ENCODE peak calls at places on chromosomes 12 and 14, in nine cellular contexts. One of them, this sample, is unnamed.

GRCh38 chr12:66060361-66060907 is 70.1 kb downstream of the LLPH start:
- ATAC-seq in natural killer cell: no peak
- ATAC-seq in psoas muscle: no peak
- ATAC-seq in naive thymus-derived CD8-positive, alpha-beta T cell: no peak
- ATAC-seq in RWPE2: no peak
- ATAC-seq in gastrocnemius medialis: no peak
- ATAC-seq in activated CD8-positive, alpha-beta memory T cell treated with anti-CD3 and anti-CD28 coated beads, Interleukin-2, amount 10 ng/mL, durations not matched to agents 7 days and 5 days: no peak
- ATAC-seq in naive B cell: no peak
- ATAC-seq in naive thymus-derived CD4-positive, alpha-beta T cell: no peak
- ATAC-seq in this sample: no peak

GRCh38 chr12:103687262-103687661 is 100.2 kb downstream of the STAB2 start:
- ATAC-seq in natural killer cell: no peak
- ATAC-seq in psoas muscle: no peak
- ATAC-seq in naive thymus-derived CD8-positive, alpha-beta T cell: no peak
- ATAC-seq in RWPE2: no peak
- ATAC-seq in gastrocnemius medialis: no peak
- ATAC-seq in activated CD8-positive, alpha-beta memory T cell treated with anti-CD3 and anti-CD28 coated beads, Interleukin-2, amount 10 ng/mL, durations not matched to agents 7 days and 5 days: no peak
- ATAC-seq in naive B cell: no peak
- ATAC-seq in naive thymus-derived CD4-positive, alpha-beta T cell: no peak
- ATAC-seq in this sample: no peak

GRCh38 chr12:124481257-124481750 is 86.1 kb downstream of the NCOR2 start:
- ATAC-seq in natural killer cell: no peak
- ATAC-seq in psoas muscle: no peak
- ATAC-seq in naive thymus-derived CD8-positive, alpha-beta T cell: no peak
- ATAC-seq in RWPE2: peak; percentile 10
- ATAC-seq in gastrocnemius medialis: no peak
- ATAC-seq in activated CD8-positive, alpha-beta memory T cell treated with anti-CD3 and anti-CD28 coated beads, Interleukin-2, amount 10 ng/mL, durations not matched to agents 7 days and 5 days: no peak
- ATAC-seq in naive B cell: no peak
- ATAC-seq in naive thymus-derived CD4-positive, alpha-beta T cell: no peak
- ATAC-seq in this sample: no peak

GRCh38 chr12:116278259-116278595 is 734 bp upstream of the MED13L start:
- ATAC-seq in natural killer cell: no peak
- ATAC-seq in psoas muscle: peak; percentile 6
- ATAC-seq in naive thymus-derived CD8-positive, alpha-beta T cell: no peak
- ATAC-seq in RWPE2: no peak
- ATAC-seq in gastrocnemius medialis: no peak
- ATAC-seq in activated CD8-positive, alpha-beta memory T cell treated with anti-CD3 and anti-CD28 coated beads, Interleukin-2, amount 10 ng/mL, durations not matched to agents 7 days and 5 days: no peak
- ATAC-seq in naive B cell: no peak
- ATAC-seq in naive thymus-derived CD4-positive, alpha-beta T cell: no peak
- ATAC-seq in this sample: peak; percentile 1

GRCh38 chr14:71348394-71348793 is 441.1 kb downstream of the PCNX1 start:
- ATAC-seq in natural killer cell: no peak
- ATAC-seq in psoas muscle: no peak
- ATAC-seq in naive thymus-derived CD8-positive, alpha-beta T cell: no peak
- ATAC-seq in RWPE2: no peak
- ATAC-seq in gastrocnemius medialis: no peak
- ATAC-seq in activated CD8-positive, alpha-beta memory T cell treated with anti-CD3 and anti-CD28 coated beads, Interleukin-2, amount 10 ng/mL, durations not matched to agents 7 days and 5 days: no peak
- ATAC-seq in naive B cell: peak; percentile 42
- ATAC-seq in naive thymus-derived CD4-positive, alpha-beta T cell: no peak
- ATAC-seq in this sample: no peak

GRCh38 chr12:90854136-90854689 is 100.8 kb downstream of the CCER1 start:
- ATAC-seq in natural killer cell: no peak
- ATAC-seq in psoas muscle: no peak
- ATAC-seq in naive thymus-derived CD8-positive, alpha-beta T cell: no peak
- ATAC-seq in RWPE2: peak; percentile 57
- ATAC-seq in gastrocnemius medialis: no peak
- ATAC-seq in activated CD8-positive, alpha-beta memory T cell treated with anti-CD3 and anti-CD28 coated beads, Interleukin-2, amount 10 ng/mL, durations not matched to agents 7 days and 5 days: no peak
- ATAC-seq in naive B cell: no peak
- ATAC-seq in naive thymus-derived CD4-positive, alpha-beta T cell: no peak
- ATAC-seq in this sample: peak; percentile 78

GRCh38 chr12:48800457-48800856 is 11.6 kb upstream of the ADCY6 start:
- ATAC-seq in natural killer cell: no peak
- ATAC-seq in psoas muscle: no peak
- ATAC-seq in naive thymus-derived CD8-positive, alpha-beta T cell: no peak
- ATAC-seq in RWPE2: no peak
- ATAC-seq in gastrocnemius medialis: no peak
- ATAC-seq in activated CD8-positive, alpha-beta memory T cell treated with anti-CD3 and anti-CD28 coated beads, Interleukin-2, amount 10 ng/mL, durations not matched to agents 7 days and 5 days: no peak
- ATAC-seq in naive B cell: no peak
- ATAC-seq in naive thymus-derived CD4-positive, alpha-beta T cell: no peak
- ATAC-seq in this sample: no peak

GRCh38 chr14:20477211-20477876 is 8.1 kb downstream of the PNP start:
- ATAC-seq in natural killer cell: peak; percentile 69
- ATAC-seq in psoas muscle: no peak
- ATAC-seq in naive thymus-derived CD8-positive, alpha-beta T cell: peak; percentile 76
- ATAC-seq in RWPE2: no peak
- ATAC-seq in gastrocnemius medialis: no peak
- ATAC-seq in activated CD8-positive, alpha-beta memory T cell treated with anti-CD3 and anti-CD28 coated beads, Interleukin-2, amount 10 ng/mL, durations not matched to agents 7 days and 5 days: peak; percentile 45
- ATAC-seq in naive B cell: peak; percentile 93
- ATAC-seq in naive thymus-derived CD4-positive, alpha-beta T cell: peak; percentile 69
- ATAC-seq in this sample: no peak

GRCh38 chr12:124168016-124168415 is 126.9 kb upstream of the RFLNA start:
- ATAC-seq in natural killer cell: no peak
- ATAC-seq in psoas muscle: no peak
- ATAC-seq in naive thymus-derived CD8-positive, alpha-beta T cell: no peak
- ATAC-seq in RWPE2: no peak
- ATAC-seq in gastrocnemius medialis: no peak
- ATAC-seq in activated CD8-positive, alpha-beta memory T cell treated with anti-CD3 and anti-CD28 coated beads, Interleukin-2, amount 10 ng/mL, durations not matched to agents 7 days and 5 days: no peak
- ATAC-seq in naive B cell: no peak
- ATAC-seq in naive thymus-derived CD4-positive, alpha-beta T cell: no peak
- ATAC-seq in this sample: no peak

GRCh38 chr14:50087350-50088116 is 28.8 kb downstream of the VCPKMT start:
- ATAC-seq in natural killer cell: no peak
- ATAC-seq in psoas muscle: no peak
- ATAC-seq in naive thymus-derived CD8-positive, alpha-beta T cell: peak; percentile 10
- ATAC-seq in RWPE2: no peak
- ATAC-seq in gastrocnemius medialis: no peak
- ATAC-seq in activated CD8-positive, alpha-beta memory T cell treated with anti-CD3 and anti-CD28 coated beads, Interleukin-2, amount 10 ng/mL, durations not matched to agents 7 days and 5 days: peak; percentile 3
- ATAC-seq in naive B cell: no peak
- ATAC-seq in naive thymus-derived CD4-positive, alpha-beta T cell: no peak
- ATAC-seq in this sample: no peak

GRCh38 chr14:90632868-90633267 is 183.4 kb downstream of the TTC7B start:
- ATAC-seq in natural killer cell: no peak
- ATAC-seq in psoas muscle: no peak
- ATAC-seq in naive thymus-derived CD8-positive, alpha-beta T cell: no peak
- ATAC-seq in RWPE2: no peak
- ATAC-seq in gastrocnemius medialis: no peak
- ATAC-seq in activated CD8-positive, alpha-beta memory T cell treated with anti-CD3 and anti-CD28 coated beads, Interleukin-2, amount 10 ng/mL, durations not matched to agents 7 days and 5 days: no peak
- ATAC-seq in naive B cell: no peak
- ATAC-seq in naive thymus-derived CD4-positive, alpha-beta T cell: no peak
- ATAC-seq in this sample: no peak

GRCh38 chr12:18888062-18888461 is 150.1 kb downstream of the CAPZA3 start:
- ATAC-seq in natural killer cell: no peak
- ATAC-seq in psoas muscle: no peak
- ATAC-seq in naive thymus-derived CD8-positive, alpha-beta T cell: no peak
- ATAC-seq in RWPE2: no peak
- ATAC-seq in gastrocnemius medialis: no peak
- ATAC-seq in activated CD8-positive, alpha-beta memory T cell treated with anti-CD3 and anti-CD28 coated beads, Interleukin-2, amount 10 ng/mL, durations not matched to agents 7 days and 5 days: no peak
- ATAC-seq in naive B cell: no peak
- ATAC-seq in naive thymus-derived CD4-positive, alpha-beta T cell: no peak
- ATAC-seq in this sample: no peak

GRCh38 chr12:92654929-92655328 is 47.9 kb upstream of the PLEKHG7 start:
- ATAC-seq in natural killer cell: no peak
- ATAC-seq in psoas muscle: peak; percentile 57
- ATAC-seq in naive thymus-derived CD8-positive, alpha-beta T cell: no peak
- ATAC-seq in RWPE2: no peak
- ATAC-seq in gastrocnemius medialis: no peak
- ATAC-seq in activated CD8-positive, alpha-beta memory T cell treated with anti-CD3 and anti-CD28 coated beads, Interleukin-2, amount 10 ng/mL, durations not matched to agents 7 days and 5 days: no peak
- ATAC-seq in naive B cell: no peak
- ATAC-seq in naive thymus-derived CD4-positive, alpha-beta T cell: no peak
- ATAC-seq in this sample: no peak

GRCh38 chr12:48070731-48071130 is 35.1 kb downstream of the SENP1 start:
- ATAC-seq in natural killer cell: no peak
- ATAC-seq in psoas muscle: no peak
- ATAC-seq in naive thymus-derived CD8-positive, alpha-beta T cell: no peak
- ATAC-seq in RWPE2: no peak
- ATAC-seq in gastrocnemius medialis: no peak
- ATAC-seq in activated CD8-positive, alpha-beta memory T cell treated with anti-CD3 and anti-CD28 coated beads, Interleukin-2, amount 10 ng/mL, durations not matched to agents 7 days and 5 days: no peak
- ATAC-seq in naive B cell: no peak
- ATAC-seq in naive thymus-derived CD4-positive, alpha-beta T cell: no peak
- ATAC-seq in this sample: no peak

GRCh38 chr12:89971880-89972279 is 263.2 kb upstream of the ATP2B1 start:
- ATAC-seq in natural killer cell: no peak
- ATAC-seq in psoas muscle: no peak
- ATAC-seq in naive thymus-derived CD8-positive, alpha-beta T cell: no peak
- ATAC-seq in RWPE2: no peak
- ATAC-seq in gastrocnemius medialis: no peak
- ATAC-seq in activated CD8-positive, alpha-beta memory T cell treated with anti-CD3 and anti-CD28 coated beads, Interleukin-2, amount 10 ng/mL, durations not matched to agents 7 days and 5 days: no peak
- ATAC-seq in naive B cell: no peak
- ATAC-seq in naive thymus-derived CD4-positive, alpha-beta T cell: no peak
- ATAC-seq in this sample: peak; percentile 42

GRCh38 chr12:52969828-52970569 is 21.1 kb downstream of the KRT18 start:
- ATAC-seq in natural killer cell: no peak
- ATAC-seq in psoas muscle: no peak
- ATAC-seq in naive thymus-derived CD8-positive, alpha-beta T cell: no peak
- ATAC-seq in RWPE2: no peak
- ATAC-seq in gastrocnemius medialis: no peak
- ATAC-seq in activated CD8-positive, alpha-beta memory T cell treated with anti-CD3 and anti-CD28 coated beads, Interleukin-2, amount 10 ng/mL, durations not matched to agents 7 days and 5 days: no peak
- ATAC-seq in naive B cell: no peak
- ATAC-seq in naive thymus-derived CD4-positive, alpha-beta T cell: no peak
- ATAC-seq in this sample: no peak

GRCh38 chr12:93813181-93813580 is 136.0 kb downstream of the CRADD start:
- ATAC-seq in natural killer cell: no peak
- ATAC-seq in psoas muscle: no peak
- ATAC-seq in naive thymus-derived CD8-positive, alpha-beta T cell: no peak
- ATAC-seq in RWPE2: no peak
- ATAC-seq in gastrocnemius medialis: no peak
- ATAC-seq in activated CD8-positive, alpha-beta memory T cell treated with anti-CD3 and anti-CD28 coated beads, Interleukin-2, amount 10 ng/mL, durations not matched to agents 7 days and 5 days: no peak
- ATAC-seq in naive B cell: no peak
- ATAC-seq in naive thymus-derived CD4-positive, alpha-beta T cell: no peak
- ATAC-seq in this sample: no peak

GRCh38 chr14:28751467-28752058 is 15.0 kb upstream of the FOXG1 start:
- ATAC-seq in natural killer cell: no peak
- ATAC-seq in psoas muscle: peak; percentile 72
- ATAC-seq in naive thymus-derived CD8-positive, alpha-beta T cell: no peak
- ATAC-seq in RWPE2: peak; percentile 88
- ATAC-seq in gastrocnemius medialis: no peak
- ATAC-seq in activated CD8-positive, alpha-beta memory T cell treated with anti-CD3 and anti-CD28 coated beads, Interleukin-2, amount 10 ng/mL, durations not matched to agents 7 days and 5 days: no peak
- ATAC-seq in naive B cell: no peak
- ATAC-seq in naive thymus-derived CD4-positive, alpha-beta T cell: no peak
- ATAC-seq in this sample: peak; percentile 59

GRCh38 chr14:102462391-102462790 is 47.2 kb downstream of the ANKRD9 start:
- ATAC-seq in natural killer cell: no peak
- ATAC-seq in psoas muscle: peak; percentile 79
- ATAC-seq in naive thymus-derived CD8-positive, alpha-beta T cell: no peak
- ATAC-seq in RWPE2: no peak
- ATAC-seq in gastrocnemius medialis: peak; percentile 89
- ATAC-seq in activated CD8-positive, alpha-beta memory T cell treated with anti-CD3 and anti-CD28 coated beads, Interleukin-2, amount 10 ng/mL, durations not matched to agents 7 days and 5 days: no peak
- ATAC-seq in naive B cell: no peak
- ATAC-seq in naive thymus-derived CD4-positive, alpha-beta T cell: no peak
- ATAC-seq in this sample: no peak

GRCh38 chr14:42138406-42138805 is 531.7 kb downstream of the LRFN5 start:
- ATAC-seq in natural killer cell: no peak
- ATAC-seq in psoas muscle: no peak
- ATAC-seq in naive thymus-derived CD8-positive, alpha-beta T cell: no peak
- ATAC-seq in RWPE2: no peak
- ATAC-seq in gastrocnemius medialis: no peak
- ATAC-seq in activated CD8-positive, alpha-beta memory T cell treated with anti-CD3 and anti-CD28 coated beads, Interleukin-2, amount 10 ng/mL, durations not matched to agents 7 days and 5 days: no peak
- ATAC-seq in naive B cell: no peak
- ATAC-seq in naive thymus-derived CD4-positive, alpha-beta T cell: no peak
- ATAC-seq in this sample: no peak

GRCh38 chr12:70559390-70559789 is 77.8 kb downstream of the PTPRB start:
- ATAC-seq in natural killer cell: no peak
- ATAC-seq in psoas muscle: no peak
- ATAC-seq in naive thymus-derived CD8-positive, alpha-beta T cell: no peak
- ATAC-seq in RWPE2: no peak
- ATAC-seq in gastrocnemius medialis: no peak
- ATAC-seq in activated CD8-positive, alpha-beta memory T cell treated with anti-CD3 and anti-CD28 coated beads, Interleukin-2, amount 10 ng/mL, durations not matched to agents 7 days and 5 days: no peak
- ATAC-seq in naive B cell: no peak
- ATAC-seq in naive thymus-derived CD4-positive, alpha-beta T cell: no peak
- ATAC-seq in this sample: no peak

GRCh38 chr14:68580096-68580640 is 212.7 kb downstream of the ZFP36L1 start:
- ATAC-seq in natural killer cell: no peak
- ATAC-seq in psoas muscle: no peak
- ATAC-seq in naive thymus-derived CD8-positive, alpha-beta T cell: no peak
- ATAC-seq in RWPE2: no peak
- ATAC-seq in gastrocnemius medialis: no peak
- ATAC-seq in activated CD8-positive, alpha-beta memory T cell treated with anti-CD3 and anti-CD28 coated beads, Interleukin-2, amount 10 ng/mL, durations not matched to agents 7 days and 5 days: no peak
- ATAC-seq in naive B cell: no peak
- ATAC-seq in naive thymus-derived CD4-positive, alpha-beta T cell: peak; percentile 55
- ATAC-seq in this sample: peak; percentile 7

GRCh38 chr12:16369156-16369555 is 21.7 kb downstream of the MGST1 start:
- ATAC-seq in natural killer cell: no peak
- ATAC-seq in psoas muscle: no peak
- ATAC-seq in naive thymus-derived CD8-positive, alpha-beta T cell: no peak
- ATAC-seq in RWPE2: no peak
- ATAC-seq in gastrocnemius medialis: no peak
- ATAC-seq in activated CD8-positive, alpha-beta memory T cell treated with anti-CD3 and anti-CD28 coated beads, Interleukin-2, amount 10 ng/mL, durations not matched to agents 7 days and 5 days: no peak
- ATAC-seq in naive B cell: no peak
- ATAC-seq in naive thymus-derived CD4-positive, alpha-beta T cell: no peak
- ATAC-seq in this sample: peak; percentile 55

GRCh38 chr14:53663709-53664108 is 292.9 kb downstream of the BMP4 start:
- ATAC-seq in natural killer cell: no peak
- ATAC-seq in psoas muscle: no peak
- ATAC-seq in naive thymus-derived CD8-positive, alpha-beta T cell: no peak
- ATAC-seq in RWPE2: no peak
- ATAC-seq in gastrocnemius medialis: no peak
- ATAC-seq in activated CD8-positive, alpha-beta memory T cell treated with anti-CD3 and anti-CD28 coated beads, Interleukin-2, amount 10 ng/mL, durations not matched to agents 7 days and 5 days: no peak
- ATAC-seq in naive B cell: no peak
- ATAC-seq in naive thymus-derived CD4-positive, alpha-beta T cell: no peak
- ATAC-seq in this sample: no peak

GRCh38 chr12:96177013-96177412 is 17.2 kb upstream of the ELK3 start:
- ATAC-seq in natural killer cell: peak; percentile 57
- ATAC-seq in psoas muscle: peak; percentile 40
- ATAC-seq in naive thymus-derived CD8-positive, alpha-beta T cell: no peak
- ATAC-seq in RWPE2: peak; percentile 36
- ATAC-seq in gastrocnemius medialis: no peak
- ATAC-seq in activated CD8-positive, alpha-beta memory T cell treated with anti-CD3 and anti-CD28 coated beads, Interleukin-2, amount 10 ng/mL, durations not matched to agents 7 days and 5 days: peak; percentile 95
- ATAC-seq in naive B cell: no peak
- ATAC-seq in naive thymus-derived CD4-positive, alpha-beta T cell: peak; percentile 93
- ATAC-seq in this sample: peak; percentile 75

GRCh38 chr12:45324391-45324790 is 108.5 kb downstream of the ANO6 start:
- ATAC-seq in natural killer cell: no peak
- ATAC-seq in psoas muscle: peak; percentile 71
- ATAC-seq in naive thymus-derived CD8-positive, alpha-beta T cell: no peak
- ATAC-seq in RWPE2: no peak
- ATAC-seq in gastrocnemius medialis: peak; percentile 68
- ATAC-seq in activated CD8-positive, alpha-beta memory T cell treated with anti-CD3 and anti-CD28 coated beads, Interleukin-2, amount 10 ng/mL, durations not matched to agents 7 days and 5 days: no peak
- ATAC-seq in naive B cell: no peak
- ATAC-seq in naive thymus-derived CD4-positive, alpha-beta T cell: no peak
- ATAC-seq in this sample: peak; percentile 38

GRCh38 chr14:90288646-90289355 is 32.4 kb downstream of the PSMC1 start:
- ATAC-seq in natural killer cell: peak; percentile 91
- ATAC-seq in psoas muscle: peak; percentile 38
- ATAC-seq in naive thymus-derived CD8-positive, alpha-beta T cell: no peak
- ATAC-seq in RWPE2: no peak
- ATAC-seq in gastrocnemius medialis: no peak
- ATAC-seq in activated CD8-positive, alpha-beta memory T cell treated with anti-CD3 and anti-CD28 coated beads, Interleukin-2, amount 10 ng/mL, durations not matched to agents 7 days and 5 days: no peak
- ATAC-seq in naive B cell: no peak
- ATAC-seq in naive thymus-derived CD4-positive, alpha-beta T cell: peak; percentile 40
- ATAC-seq in this sample: no peak

GRCh38 chr12:120394483-120395367 is 25.8 kb upstream of the MSI1 start:
- ATAC-seq in natural killer cell: no peak
- ATAC-seq in psoas muscle: no peak
- ATAC-seq in naive thymus-derived CD8-positive, alpha-beta T cell: no peak
- ATAC-seq in RWPE2: peak; percentile 64
- ATAC-seq in gastrocnemius medialis: no peak
- ATAC-seq in activated CD8-positive, alpha-beta memory T cell treated with anti-CD3 and anti-CD28 coated beads, Interleukin-2, amount 10 ng/mL, durations not matched to agents 7 days and 5 days: no peak
- ATAC-seq in naive B cell: no peak
- ATAC-seq in naive thymus-derived CD4-positive, alpha-beta T cell: no peak
- ATAC-seq in this sample: peak; percentile 96

GRCh38 chr14:57988445-57988844 is 122.6 kb upstream of the SLC35F4 start:
- ATAC-seq in natural killer cell: no peak
- ATAC-seq in psoas muscle: no peak
- ATAC-seq in naive thymus-derived CD8-positive, alpha-beta T cell: no peak
- ATAC-seq in RWPE2: peak; percentile 45
- ATAC-seq in gastrocnemius medialis: no peak
- ATAC-seq in activated CD8-positive, alpha-beta memory T cell treated with anti-CD3 and anti-CD28 coated beads, Interleukin-2, amount 10 ng/mL, durations not matched to agents 7 days and 5 days: no peak
- ATAC-seq in naive B cell: no peak
- ATAC-seq in naive thymus-derived CD4-positive, alpha-beta T cell: no peak
- ATAC-seq in this sample: no peak

GRCh38 chr14:24368562-24369252 is 723 bp downstream of the NFATC4 start:
- ATAC-seq in natural killer cell: peak; percentile 44
- ATAC-seq in psoas muscle: no peak
- ATAC-seq in naive thymus-derived CD8-positive, alpha-beta T cell: peak; percentile 35
- ATAC-seq in RWPE2: no peak
- ATAC-seq in gastrocnemius medialis: no peak
- ATAC-seq in activated CD8-positive, alpha-beta memory T cell treated with anti-CD3 and anti-CD28 coated beads, Interleukin-2, amount 10 ng/mL, durations not matched to agents 7 days and 5 days: no peak
- ATAC-seq in naive B cell: peak; percentile 25
- ATAC-seq in naive thymus-derived CD4-positive, alpha-beta T cell: peak; percentile 50
- ATAC-seq in this sample: no peak

GRCh38 chr12:122517877-122518276 is 8.9 kb downstream of the RSRC2 start:
- ATAC-seq in natural killer cell: no peak
- ATAC-seq in psoas muscle: peak; percentile 69
- ATAC-seq in naive thymus-derived CD8-positive, alpha-beta T cell: no peak
- ATAC-seq in RWPE2: peak; percentile 46
- ATAC-seq in gastrocnemius medialis: peak; percentile 12
- ATAC-seq in activated CD8-positive, alpha-beta memory T cell treated with anti-CD3 and anti-CD28 coated beads, Interleukin-2, amount 10 ng/mL, durations not matched to agents 7 days and 5 days: peak; percentile 39
- ATAC-seq in naive B cell: no peak
- ATAC-seq in naive thymus-derived CD4-positive, alpha-beta T cell: no peak
- ATAC-seq in this sample: peak; percentile 71

This sample was measured in esophagus mucosa.